ENCODE peak calls at places on chromosomes 5 and 9, in four cellular contexts. Z is germinal center; P is epithelial cell of esophagus; B is stimulated activated CD8-positive, alpha-beta memory T cell treated with anti-CD3 and anti-CD28 coated beads, Interleukin-15, amount 100 ng/mL, for 4 hours. K is an unnamed sample.

GRCh38 chr9:133996531-133997520 is 4.7 kb upstream of the VAV2 start:
- DNase-seq in Z (no peak), P (no peak), B (no peak), K (no peak)

GRCh38 chr5:112160652-112161391 is 258.3 kb downstream of the EPB41L4A start:
- DNase-seq in Z (peak), P (peak), B (peak), K (peak)

GRCh38 chr9:134189167-134189474 is 24.8 kb upstream of the RNU6ATAC start:
- DNase-seq in Z (no peak), P (no peak), B (no peak), K (no peak)

GRCh38 chr9:92439921-92440750 is 15.9 kb upstream of the OMD start:
- DNase-seq in Z (no peak), P (peak), B (no peak), K (no peak)

GRCh38 chr5:68315679-68316271 is 100.2 kb downstream of the PIK3R1 start:
- DNase-seq in Z (peak), P (peak), B (no peak), K (no peak)

GRCh38 chr9:121736964-121737462 is 85.6 kb downstream of the DAB2IP start:
- DNase-seq in Z (peak), P (no peak), B (no peak), K (no peak)

GRCh38 chr9:129998491-129999122 is 44.4 kb downstream of the FNBP1 start:
- DNase-seq in Z (no peak), P (no peak), B (no peak), K (no peak)

GRCh38 chr5:132012385-132013005 is 1.0 kb upstream of the ACSL6 start:
- DNase-seq in Z (no peak), P (peak), B (no peak), K (no peak)

GRCh38 chr5:179242676-179243075 is 102.6 kb downstream of the ADAMTS2 start:
- DNase-seq in Z (no peak), P (no peak), B (no peak), K (no peak)

GRCh38 chr5:41629897-41630296 is 119.5 kb upstream of the PLCXD3 start:
- DNase-seq in Z (no peak), P (no peak), B (no peak), K (no peak)

GRCh38 chr9:35811364-35812024 is 568 bp downstream of the SPAG8 start:
- DNase-seq in Z (no peak), P (no peak), B (no peak), K (no peak)

K was measured in AML-193.